ENCODE peak calls at places on chromosomes 2 and 18, in six cellular contexts. I, O, V, X, E and S are unnamed samples.

GRCh38 chr2:29063056-29063455 is 11.3 kb downstream of the PCARE start:
- DNase-seq in X (no peak), I (no peak), E (no peak), V (no peak), O (no peak), S (no peak)

GRCh38 chr2:227788556-227788955 is 25.1 kb upstream of the CCL20 start:
- DNase-seq in O (no peak), V (no peak), E (peak), X (peak), I (no peak), S (no peak)

GRCh38 chr18:23900979-23901378 is 113.6 kb upstream of the TTC39C start:
- DNase-seq in I (peak), V (no peak), E (no peak), O (no peak), X (peak), S (no peak)

GRCh38 chr18:41618135-41618534 is 336.9 kb upstream of the PIK3C3 start:
- DNase-seq in E (no peak), I (no peak), X (no peak), V (no peak), O (no peak), S (no peak)

GRCh38 chr2:225282858-225283693 is 116.4 kb upstream of the NYAP2 start:
- DNase-seq in I (peak), E (peak), X (peak), O (peak), V (peak), S (peak)

GRCh38 chr18:63850010-63850409 is 37.5 kb upstream of the SERPINB2 start:
- DNase-seq in V (peak), I (peak), X (no peak), E (peak), O (peak), S (peak)

GRCh38 chr2:48346124-48346536 is 183.8 kb upstream of the STON1 start:
- DNase-seq in I (no peak), X (peak), V (no peak), O (no peak), E (peak), S (peak)

GRCh38 chr2:3127710-3128109 is 249.9 kb downstream of the EIPR1 start:
- DNase-seq in E (no peak), I (no peak), X (no peak), O (peak), V (no peak), S (no peak)

GRCh38 chr2:85712849-85713612 is 18.9 kb downstream of the GNLY start:
- DNase-seq in E (peak), V (no peak), X (peak), O (no peak), I (no peak), S (no peak)

GRCh38 chr2:73821669-73822068 is 7.1 kb upstream of the STAMBP start:
- DNase-seq in X (no peak), V (no peak), I (no peak), O (no peak), E (no peak), S (no peak)

GRCh38 chr2:37623971-37624897 is 47.2 kb downstream of the CDC42EP3 start:
- DNase-seq in E (peak), V (no peak), I (no peak), X (peak), O (no peak), S (peak)

GRCh38 chr2:45029215-45029614 is 20.0 kb upstream of the SIX2 start:
- DNase-seq in I (no peak), O (no peak), V (no peak), E (no peak), X (no peak), S (no peak)

GRCh38 chr2:158973111-158973510 is 4.7 kb downstream of the TANC1 start:
- DNase-seq in I (no peak), V (no peak), X (no peak), E (no peak), O (no peak), S (no peak)

GRCh38 chr2:96524482-96525210 is 11.9 kb upstream of the ARID5A start:
- DNase-seq in O (no peak), X (no peak), I (no peak), E (no peak), V (no peak), S (no peak)

GRCh38 chr18:12768622-12769021 is 65.8 kb downstream of the PSMG2 start:
- DNase-seq in E (peak), O (no peak), V (no peak), X (peak), I (no peak), S (peak)

GRCh38 chr18:32326450-32327309 is 136.8 kb downstream of the MEP1B start:
- DNase-seq in O (no peak), I (no peak), E (peak), V (no peak), X (no peak), S (no peak)

DNA sequence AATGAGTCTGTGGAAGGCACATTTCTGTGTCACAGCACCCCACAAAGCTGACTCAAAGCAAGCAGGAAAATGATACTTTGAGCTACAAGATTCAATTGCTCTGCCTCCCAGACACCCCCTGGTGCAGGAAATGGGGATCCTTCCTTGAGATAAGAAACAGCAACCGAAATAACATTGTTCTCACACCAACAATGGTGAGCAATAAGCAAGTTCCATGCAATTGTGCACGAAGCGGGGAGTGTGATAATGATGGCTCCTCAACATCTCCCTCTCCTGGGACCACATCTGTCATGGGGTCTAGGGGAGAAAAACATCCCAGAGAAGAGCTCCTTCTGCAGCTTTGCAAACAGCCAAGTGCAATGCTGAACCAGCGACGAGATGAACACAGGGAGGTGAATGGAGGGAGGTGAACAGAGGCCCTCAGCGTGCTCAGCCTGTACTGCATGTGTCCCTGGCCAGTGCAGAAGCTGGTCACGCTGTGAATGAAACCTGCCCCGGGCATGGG is 67.7 kb downstream of the PDCL3 start:
- DNase-seq in O (no peak), I (no peak), X (no peak), V (no peak), E (no peak), S (no peak)
- TF ChIP-seq CTCF in O (no peak), I (no peak), X (no peak), V (no peak), E (no peak), S (no peak)

DNA sequence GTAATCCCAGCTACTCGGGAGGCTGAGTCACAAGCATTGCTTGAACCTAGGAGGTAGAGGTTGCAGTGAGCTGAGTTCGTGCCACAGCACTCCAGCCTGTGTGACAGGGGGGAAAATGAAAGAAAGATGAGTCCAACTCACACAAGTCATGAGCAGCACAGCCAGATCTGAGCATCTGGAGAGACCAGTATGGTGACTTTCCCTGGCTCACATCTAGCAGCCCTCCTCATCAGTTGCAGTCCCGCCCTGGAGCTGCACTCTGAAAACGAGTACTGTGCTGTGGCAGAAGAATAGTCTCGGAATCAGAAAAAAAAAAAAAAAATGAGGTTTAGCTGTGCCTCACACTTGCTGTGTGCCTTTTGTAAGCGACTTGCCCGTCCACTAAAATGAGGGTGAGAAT is 74.4 kb upstream of the TRIB2 start:
- DNase-seq in E (no peak), V (no peak), X (no peak), O (no peak), I (no peak), S (no peak)
- TF ChIP-seq CTCF in E (no peak), V (no peak), X (no peak), O (no peak), I (no peak), S (no peak)

GRCh38 chr18:33558529-33558928 is 19.5 kb upstream of the ASXL3 start:
- DNase-seq in X (no peak), E (no peak), V (no peak), O (no peak), I (no peak), S (no peak)
- TF ChIP-seq CTCF in X (no peak), E (no peak), V (no peak), O (no peak), I (no peak), S (no peak)

GRCh38 chr2:141906673-141907072 is 224.1 kb downstream of the LRP1B start:
- DNase-seq in V (no peak), I (no peak), X (no peak), O (no peak), E (no peak), S (no peak)

DNA sequence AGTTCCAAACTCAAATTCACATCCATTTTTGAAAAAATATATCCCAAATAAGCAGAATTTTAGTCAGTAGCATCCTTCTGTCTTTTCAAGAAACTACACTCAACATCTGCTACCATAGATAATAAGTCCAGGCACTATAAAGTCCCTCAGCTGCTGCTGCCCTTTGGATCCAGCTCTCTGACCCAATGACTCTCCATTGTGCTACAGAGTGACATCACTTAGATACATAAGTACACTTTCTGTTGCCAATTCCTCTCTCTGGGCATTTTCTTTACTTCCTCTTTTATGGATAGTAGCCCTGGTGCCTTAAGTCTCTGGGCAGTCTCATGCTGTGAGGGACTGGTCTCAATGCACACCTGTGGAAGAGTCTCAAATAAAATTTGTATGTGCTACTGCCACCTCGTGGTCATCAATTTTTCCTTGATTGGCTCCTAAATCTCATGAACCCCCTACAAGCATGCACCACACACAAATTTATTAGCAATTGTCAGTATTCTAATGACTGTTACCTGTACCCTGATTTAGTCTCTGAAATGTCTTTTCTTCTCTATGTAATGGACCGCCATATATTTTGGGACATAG is 219.2 kb downstream of the LRP1B start:
- DNase-seq in X (peak), O (peak), E (peak), I (peak), V (peak), S (no peak)
- TF ChIP-seq CTCF in X (peak), O (peak), E (peak), I (no peak), V (peak), S (peak)

DNA sequence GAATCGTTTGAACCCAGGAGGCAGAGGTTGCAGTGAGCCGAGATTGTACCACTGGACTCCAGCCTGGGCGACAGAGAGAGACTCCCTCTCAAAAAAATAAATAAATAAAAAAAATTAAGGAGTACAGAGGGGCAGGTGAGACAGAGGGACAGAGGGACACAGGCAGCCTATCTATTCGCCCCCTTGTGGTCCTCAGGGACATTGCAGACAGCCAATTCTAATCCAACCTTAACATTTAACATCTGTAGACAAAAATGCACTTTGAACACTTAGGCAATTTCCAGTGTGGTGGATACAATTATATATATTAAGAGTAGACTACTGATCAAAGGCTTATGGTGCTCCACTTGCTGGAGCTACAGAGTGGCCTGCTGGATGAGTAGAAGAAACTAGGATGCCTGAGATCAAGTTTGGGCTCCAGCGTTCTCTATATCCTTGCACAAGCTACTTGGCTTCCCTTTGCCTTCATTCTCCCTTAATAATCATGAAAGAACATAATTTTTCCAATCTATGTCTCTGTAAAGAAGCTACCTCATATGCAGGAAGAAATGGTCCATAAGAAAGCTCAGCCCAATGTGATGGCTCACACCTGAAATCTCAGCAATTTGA is 8.2 kb upstream of the SMARCAL1 start:
- DNase-seq in V (peak), X (peak), I (peak), E (peak), O (peak), S (peak)
- TF ChIP-seq CTCF in V (peak), X (peak), I (peak), E (peak), O (peak), S (peak)

GRCh38 chr18:7926526-7926925 is 359.4 kb downstream of the PTPRM start:
- DNase-seq in X (no peak), V (peak), O (no peak), I (no peak), E (no peak), S (no peak)
- TF ChIP-seq CTCF in X (peak), V (peak), O (peak), I (no peak), E (peak), S (peak)

GRCh38 chr2:60818272-60818671 is 62.2 kb downstream of the PAPOLG start:
- DNase-seq in V (no peak), O (peak), X (no peak), E (peak), I (no peak), S (no peak)
- TF ChIP-seq CTCF in V (peak), O (peak), X (peak), E (peak), I (no peak), S (peak)